ENCODE peak calls at places on chromosome 4, in five cellular contexts. A is NAMALWA, S is Calu3, I is T-helper 9 cell, K is COR-L47. W is an unnamed sample.

GRCh38 chr4:123945301-123945700 is 548.7 kb downstream of the SPRY1 start:
- DNase-seq in S (no peak), I (no peak), A (no peak), K (no peak), W (no peak)

GRCh38 chr4:8858925-8859210 is 12.8 kb downstream of the HMX1 start:
- DNase-seq in A (no peak), K (no peak), S (no peak), I (no peak), W (no peak)

GRCh38 chr4:6343950-6344408 is 74.3 kb downstream of the WFS1 start:
- DNase-seq in I (no peak), A (no peak), S (peak), K (no peak), W (no peak)

GRCh38 chr4:160351018-160351417 is 1248.1 kb downstream of the RAPGEF2 start:
- DNase-seq in I (no peak), A (no peak), K (no peak), S (no peak), W (no peak)

GRCh38 chr4:143084566-143084965 is 100.2 kb upstream of the USP38 start:
- DNase-seq in A (no peak), I (no peak), K (no peak), S (peak), W (no peak)

GRCh38 chr4:2166253-2166652 is 75.7 kb downstream of the HAUS3 start:
- DNase-seq in A (no peak), K (no peak), I (no peak), S (no peak), W (no peak)

GRCh38 chr4:89123418-89123817 is 12.1 kb downstream of the TIGD2 start:
- DNase-seq in K (no peak), I (no peak), A (no peak), S (peak), W (no peak)

GRCh38 chr4:123248260-123248659 is 148.3 kb upstream of the SPRY1 start:
- DNase-seq in S (no peak), A (no peak), I (no peak), K (no peak), W (no peak)

GRCh38 chr4:144449623-144450022 is 196.3 kb upstream of the HHIP start:
- DNase-seq in A (no peak), S (no peak), I (no peak), K (no peak), W (no peak)

GRCh38 chr4:2305766-2306501 is 44.0 kb upstream of the MXD4 start:
- DNase-seq in K (peak), S (no peak), A (no peak), I (no peak), W (no peak)

GRCh38 chr4:78361621-78362120 is 189.9 kb upstream of the ANXA3 start:
- DNase-seq in I (no peak), A (no peak), K (no peak), S (no peak), W (no peak)

W was measured in omental fat pad.